ENCODE peak calls at places on chromosome 4, in six cellular contexts. O, N, I, T, J and Y are unnamed samples.
A peak's percentile ranks its signal among the peaks of the same experiment; 100 is the strongest.

GRCh38 chr4:46425775-46426400 is 36.0 kb upstream of the GABRA2 start:
- DNase-seq in O (no peak), N (no peak), I (no peak), T (no peak), J (no peak), Y (no peak)

GRCh38 chr4:123662827-123663226 is 266.2 kb downstream of the SPRY1 start:
- DNase-seq in O (no peak), N (no peak), I (no peak), T (no peak), J (no peak), Y (no peak)

GRCh38 chr4:110514889-110515479 is 39.0 kb downstream of the ENPEP start:
- DNase-seq in O (no peak), N (no peak), I (no peak), T (no peak), J (no peak), Y (no peak)

GRCh38 chr4:184983660-184984356 is 34.5 kb upstream of the HELT start:
- DNase-seq in O (no peak), N (peak; percentile 47), I (peak; percentile 82), T (peak; percentile 61), J (peak; percentile 95), Y (peak; percentile 39)

GRCh38 chr4:30642520-30642919 is 77.6 kb upstream of the PCDH7 start:
- DNase-seq in O (no peak), N (no peak), I (no peak), T (no peak), J (no peak), Y (no peak)

GRCh38 chr4:2365054-2365912 is 53.2 kb downstream of the ZFYVE28 start:
- DNase-seq in O (no peak), N (no peak), I (no peak), T (no peak), J (peak; percentile 44), Y (no peak)

GRCh38 chr4:151169223-151169622 is 69.8 kb downstream of the RPS3A start:
- DNase-seq in O (peak; percentile 97), N (no peak), I (no peak), T (no peak), J (no peak), Y (no peak)

GRCh38 chr4:16075975-16076757 is 7.7 kb downstream of the PROM1 start:
- DNase-seq in O (no peak), N (no peak), I (no peak), T (no peak), J (peak; percentile 60), Y (no peak)

GRCh38 chr4:88734403-88734949 is 36.8 kb upstream of the NAP1L5 start:
- DNase-seq in O (no peak), N (no peak), I (no peak), T (no peak), J (no peak), Y (no peak)

GRCh38 chr4:114264877-114265291 is 285.4 kb upstream of the ARSJ start:
- DNase-seq in O (no peak), N (no peak), I (no peak), T (no peak), J (no peak), Y (no peak)

GRCh38 chr4:77636902-77637301 is 31.3 kb downstream of the CXCL13 start:
- DNase-seq in O (peak; percentile 16), N (no peak), I (no peak), T (no peak), J (no peak), Y (no peak)

GRCh38 chr4:41731569-41731968 is 17.0 kb downstream of the PHOX2B start:
- DNase-seq in O (no peak), N (no peak), I (no peak), T (no peak), J (no peak), Y (no peak)

GRCh38 chr4:26611879-26612278 is 28.0 kb downstream of the TBC1D19 start:
- DNase-seq in O (no peak), N (no peak), I (no peak), T (no peak), J (no peak), Y (no peak)

GRCh38 chr4:8352368-8353157 is 83.0 kb downstream of the HTRA3 start:
- DNase-seq in O (no peak), N (no peak), I (no peak), T (no peak), J (peak; percentile 52), Y (no peak)

GRCh38 chr4:69032847-69033638 is 63.2 kb upstream of the UGT2B7 start:
- DNase-seq in O (no peak), N (no peak), I (no peak), T (no peak), J (no peak), Y (no peak)

GRCh38 chr4:153790962-153791551 is 2.2 kb upstream of the SFRP2 start:
- DNase-seq in O (no peak), N (peak; percentile 73), I (peak; percentile 78), T (no peak), J (peak; percentile 95), Y (no peak)

GRCh38 chr4:146347822-146348221 is 133.5 kb downstream of the REELD1 start:
- DNase-seq in O (no peak), N (no peak), I (no peak), T (no peak), J (no peak), Y (no peak)

GRCh38 chr4:179836179-179837075 is 2394.2 kb upstream of the AGA start:
- DNase-seq in O (no peak), N (no peak), I (no peak), T (no peak), J (no peak), Y (no peak)

GRCh38 chr4:70992354-70992753 is 1.1 kb upstream of the DCK start:
- DNase-seq in O (no peak), N (no peak), I (no peak), T (no peak), J (peak; percentile 62), Y (no peak)

GRCh38 chr4:14877246-14878220 is 124.7 kb upstream of the CPEB2 start:
- DNase-seq in O (no peak), N (no peak), I (no peak), T (no peak), J (no peak), Y (no peak)

GRCh38 chr4:174255790-174256189 is 27.7 kb downstream of the FBXO8 start:
- DNase-seq in O (peak; percentile 78), N (no peak), I (no peak), T (no peak), J (no peak), Y (no peak)

GRCh38 chr4:118265312-118266144 is 87.3 kb downstream of the PRSS12 start:
- DNase-seq in O (no peak), N (no peak), I (no peak), T (no peak), J (no peak), Y (no peak)

GRCh38 chr4:150078041-150078995 is at the start of gene DCLK2:
- DNase-seq in O (peak; percentile 76), N (peak; percentile 66), I (peak; percentile 82), T (peak; percentile 40), J (peak; percentile 86), Y (no peak)

DNA sequence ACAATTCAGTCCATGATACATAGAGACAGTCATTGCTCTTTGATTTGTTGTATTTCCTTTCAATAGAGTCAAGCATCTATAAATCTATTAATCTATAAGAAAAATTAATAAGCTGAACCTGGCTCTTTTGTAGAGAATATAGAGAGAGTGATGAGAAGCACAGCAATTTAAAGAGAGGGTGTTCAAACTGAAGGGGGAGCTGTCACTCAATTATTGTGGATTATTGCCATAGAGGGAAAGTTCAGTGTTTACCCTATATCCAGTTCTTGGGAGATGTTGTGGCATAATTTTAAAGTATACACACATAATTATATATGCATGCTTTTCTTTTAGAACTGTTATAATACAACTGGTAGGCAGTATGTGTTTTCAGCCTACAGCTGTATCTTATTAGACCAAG is 1469.0 kb upstream of the PABPC4L start:
- DNase-seq in O (no peak), N (no peak), I (no peak), T (no peak), J (no peak), Y (no peak)
- TF ChIP-seq CTCF in O (no peak), N (no peak), I (no peak), T (no peak), J (peak; percentile 28), Y (peak; percentile 42)

GRCh38 chr4:20428410-20429160 is 176.9 kb downstream of the SLIT2 start:
- DNase-seq in O (no peak), N (no peak), I (no peak), T (no peak), J (no peak), Y (no peak)
- TF ChIP-seq CTCF in O (peak; percentile 46), N (peak; percentile 51), I (peak; percentile 35), T (no peak), J (peak; percentile 58), Y (peak; percentile 44)

GRCh38 chr4:189053621-189054020 is 887.1 kb upstream of the FRG1 start:
- DNase-seq in O (no peak), N (no peak), I (no peak), T (no peak), J (no peak), Y (no peak)
- TF ChIP-seq CTCF in O (no peak), N (no peak), I (no peak), T (no peak), J (no peak), Y (no peak)

GRCh38 chr4:112031712-112032328 is 113.4 kb upstream of the FAM241A start:
- DNase-seq in O (peak; percentile 10), N (peak; percentile 38), I (peak; percentile 37), T (no peak), J (peak; percentile 50), Y (peak; percentile 7)
- TF ChIP-seq CTCF in O (peak; percentile 81), N (peak; percentile 88), I (peak; percentile 82), T (no peak), J (peak; percentile 90), Y (peak; percentile 82)

GRCh38 chr4:183164963-183165362 is 65.9 kb downstream of the WWC2 start:
- DNase-seq in O (no peak), N (no peak), I (no peak), T (no peak), J (no peak), Y (no peak)
- TF ChIP-seq CTCF in O (no peak), N (no peak), I (no peak), T (no peak), J (no peak), Y (no peak)

DNA sequence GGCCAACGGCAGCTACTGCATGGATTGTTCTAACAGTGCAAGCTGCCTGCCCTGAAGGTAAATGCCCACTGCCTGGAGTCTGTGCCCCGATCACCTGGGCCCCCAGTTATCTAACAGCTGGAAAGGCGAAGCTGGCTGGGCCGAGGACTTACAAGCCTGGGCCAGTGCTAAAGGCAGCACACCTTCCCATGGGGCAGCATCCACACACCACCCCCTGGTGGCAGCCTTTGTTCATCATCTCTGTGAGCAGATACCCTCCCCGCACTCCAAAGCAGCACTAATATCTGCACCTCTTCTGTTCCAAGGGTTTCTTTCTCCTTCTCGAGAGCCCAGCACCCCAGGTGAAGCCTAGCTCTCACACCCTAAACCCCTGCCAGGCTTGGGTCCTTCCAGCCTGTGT is 7.6 kb downstream of the SLC2A9 start:
- DNase-seq in O (no peak), N (peak; percentile 28), I (peak; percentile 43), T (no peak), J (peak; percentile 94), Y (no peak)
- TF ChIP-seq CTCF in O (peak; percentile 44), N (peak; percentile 64), I (peak; percentile 39), T (no peak), J (peak; percentile 86), Y (peak; percentile 68)

GRCh38 chr4:67558493-67558892 is at the start of gene STAP1:
- DNase-seq in O (no peak), N (no peak), I (no peak), T (peak; percentile 27), J (no peak), Y (no peak)
- TF ChIP-seq CTCF in O (no peak), N (no peak), I (no peak), T (no peak), J (no peak), Y (no peak)